ENCODE peak calls at places on chromosomes 11 and 22, in ten cellular contexts. L is lung, K is pancreas, H is endothelial cell, U is activated B cell treated with CpG ODN at 0.5 μM for 24 hours, E is AG04450, D is GM12865, B is WTC11, J is HFFc6, N is Peyer's patch. C is an unnamed sample.

GRCh38 chr11:13972033-13972910 is 9.7 kb downstream of the SPON1 start:
- DNase-seq in U (no peak), H (no peak), B (no peak), K (no peak), D (no peak), L (no peak), N (no peak), E (no peak), J (no peak), C (no peak)

GRCh38 chr22:36853407-36854099 is 7.3 kb upstream of the NCF4 start:
- DNase-seq in B (peak; percentile 93), E (no peak), J (peak; percentile 52), N (peak; percentile 84), U (peak; percentile 78), D (peak; percentile 85), H (peak; percentile 82), L (peak; percentile 88), K (no peak), C (no peak)

GRCh38 chr11:44057340-44057739 is 8.7 kb upstream of the ACCS start:
- DNase-seq in E (no peak), D (no peak), L (no peak), K (no peak), N (no peak), B (no peak), H (no peak), U (no peak), J (no peak), C (no peak)

GRCh38 chr11:43555811-43556210 is 124.7 kb upstream of the HSD17B12 start:
- DNase-seq in L (no peak), E (no peak), K (no peak), B (no peak), H (no peak), J (no peak), U (no peak), D (no peak), N (no peak), C (no peak)

GRCh38 chr11:65540290-65541092 is 15.6 kb downstream of the SCYL1 start:
- DNase-seq in L (peak; percentile 89), K (peak; percentile 97), N (peak; percentile 97), D (peak; percentile 94), H (peak; percentile 88), J (peak; percentile 81), B (peak; percentile 93), E (peak; percentile 58), U (peak; percentile 88), C (peak; percentile 87)

GRCh38 chr22:22030493-22031182 is 48.1 kb upstream of the TOP3B start:
- DNase-seq in N (peak; percentile 85), K (no peak), D (peak; percentile 84), L (no peak), E (no peak), H (no peak), J (no peak), B (peak; percentile 51), U (peak; percentile 62), C (no peak)

GRCh38 chr11:73916435-73916834 is 34.4 kb upstream of the DNAJB13 start:
- DNase-seq in H (no peak), K (no peak), N (peak; percentile 60), L (no peak), E (no peak), B (no peak), U (no peak), J (peak; percentile 1), D (no peak), C (no peak)

GRCh38 chr11:2208691-2209369 is 37.2 kb upstream of the TH start:
- DNase-seq in N (peak; percentile 44), U (no peak), B (no peak), K (peak; percentile 90), H (no peak), J (no peak), D (no peak), L (no peak), E (no peak), C (peak; percentile 15)

GRCh38 chr11:112297248-112297866 is 36.7 kb upstream of the PLET1 start:
- DNase-seq in J (no peak), D (no peak), E (no peak), B (no peak), K (no peak), L (no peak), H (no peak), U (no peak), N (no peak), C (no peak)

GRCh38 chr11:116861539-116861938 is 24.1 kb upstream of the APOA1 start:
- DNase-seq in K (no peak), N (no peak), H (no peak), B (no peak), E (no peak), L (no peak), U (no peak), D (no peak), J (peak; percentile 79), C (no peak)

GRCh38 chr11:67120881-67121710 is 2.0 kb downstream of the KDM2A start:
- DNase-seq in D (peak; percentile 87), U (no peak), H (no peak), J (peak; percentile 10), E (no peak), B (no peak), L (peak; percentile 41), K (no peak), N (peak; percentile 63), C (no peak)

GRCh38 chr11:112050721-112051120 is 23.1 kb downstream of the PIH1D2 start:
- DNase-seq in J (no peak), E (no peak), H (no peak), B (no peak), D (peak; percentile 36), N (no peak), L (no peak), U (no peak), K (no peak), C (no peak)

GRCh38 chr11:16278273-16278672 is 78.1 kb downstream of the SOX6 start:
- DNase-seq in B (no peak), D (no peak), K (no peak), N (no peak), L (no peak), J (no peak), H (no peak), U (no peak), E (no peak), C (no peak)

GRCh38 chr11:15379483-15379882 is 264.8 kb downstream of the INSC start:
- DNase-seq in U (no peak), K (no peak), H (no peak), D (no peak), J (no peak), E (no peak), B (peak; percentile 16), N (no peak), L (no peak), C (no peak)

GRCh38 chr22:38823076-38823475 is 20.8 kb downstream of the NPTXR start:
- DNase-seq in B (no peak), U (no peak), L (no peak), D (no peak), J (no peak), E (no peak), H (no peak), N (no peak), K (no peak), C (no peak)

GRCh38 chr22:38826801-38827200 is 17.0 kb downstream of the NPTXR start:
- DNase-seq in B (no peak), E (no peak), U (no peak), K (no peak), J (no peak), D (no peak), N (no peak), L (no peak), H (no peak), C (no peak)

GRCh38 chr22:38826386-38826785 is 17.4 kb downstream of the NPTXR start:
- DNase-seq in E (no peak), J (no peak), U (no peak), B (no peak), K (no peak), D (no peak), N (no peak), H (no peak), L (no peak), C (no peak)

GRCh38 chr22:38823637-38824036 is 20.2 kb downstream of the NPTXR start:
- DNase-seq in U (no peak), K (no peak), D (no peak), H (no peak), E (no peak), B (no peak), N (no peak), J (no peak), L (no peak), C (no peak)

DNA sequence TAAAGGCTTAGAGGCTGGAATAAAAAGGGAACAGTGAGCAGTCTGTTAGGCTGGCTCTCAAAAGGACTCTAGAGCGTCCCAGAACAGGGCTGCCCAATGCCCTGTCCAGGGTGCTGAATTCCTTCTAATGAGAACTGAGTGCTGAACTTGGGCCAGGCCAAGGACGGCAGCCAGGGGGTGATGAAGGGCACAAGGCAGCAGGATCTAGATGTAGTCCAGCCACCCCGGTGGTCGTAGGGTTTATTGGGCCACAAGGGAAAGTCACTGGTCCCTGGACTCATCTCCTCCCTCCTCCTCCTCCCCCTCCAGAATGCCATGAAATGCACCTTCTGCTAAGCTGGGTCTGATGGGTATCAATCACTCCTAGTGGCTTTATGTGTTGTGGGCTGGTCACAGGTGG is 19.2 kb downstream of the NPTXR start:
- DNase-seq in B (peak; percentile 89), L (peak; percentile 41), D (peak; percentile 66), H (peak; percentile 91), U (no peak), J (peak; percentile 70), K (no peak), E (peak; percentile 38), N (peak; percentile 51), C (peak; percentile 80)
- TF ChIP-seq CTCF in B (no peak), L (no peak), D (peak; percentile 22), H (peak; percentile 23), U (no peak), J (peak; percentile 62), K (no peak), E (peak; percentile 74), N (no peak), C (peak; percentile 22)

DNA sequence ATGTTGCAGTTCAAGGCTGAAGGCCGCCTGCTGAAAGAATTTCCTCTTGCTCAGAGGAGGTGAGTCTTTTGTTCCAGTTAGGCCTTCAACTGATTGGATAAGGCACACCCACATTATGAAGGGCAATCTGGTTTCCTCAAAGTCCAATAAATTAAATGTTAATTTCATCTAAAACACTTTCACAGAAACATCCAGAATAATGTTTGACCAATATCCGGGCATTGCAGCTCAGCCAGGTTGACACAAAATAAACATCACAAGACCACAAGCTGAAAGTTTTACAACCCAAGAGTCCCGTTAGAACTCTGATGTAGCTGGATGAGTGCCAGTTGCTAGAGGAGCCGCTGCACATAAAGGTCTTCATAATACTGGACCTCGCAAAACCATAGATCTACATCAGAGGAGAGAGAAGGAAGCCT is 64.9 kb upstream of the EED start:
- DNase-seq in N (no peak), B (no peak), D (no peak), J (no peak), U (no peak), E (no peak), L (no peak), K (no peak), H (no peak), C (no peak)
- TF ChIP-seq CTCF in N (no peak), B (no peak), D (no peak), J (no peak), U (no peak), E (no peak), L (no peak), K (no peak), H (no peak), C (no peak)

GRCh38 chr22:35719212-35719869 is 1.7 kb downstream of the APOL5 start:
- DNase-seq in B (peak; percentile 50), J (no peak), N (no peak), E (no peak), U (no peak), D (peak; percentile 23), L (no peak), H (no peak), K (no peak), C (no peak)
- TF ChIP-seq CTCF in B (no peak), J (no peak), N (no peak), E (peak; percentile 6), U (no peak), D (peak; percentile 12), L (no peak), H (no peak), K (no peak), C (no peak)

GRCh38 chr11:75384438-75385080 is 14.8 kb upstream of the RPS3 start:
- DNase-seq in E (no peak), D (peak; percentile 73), L (peak; percentile 72), H (peak; percentile 82), J (peak; percentile 24), K (peak; percentile 89), B (peak; percentile 86), N (peak; percentile 91), U (peak; percentile 70), C (peak; percentile 78)
- TF ChIP-seq CTCF in E (peak; percentile 99), D (peak; percentile 98), L (peak; percentile 98), H (peak; percentile 99), J (peak; percentile 100), K (peak; percentile 94), B (peak; percentile 98), N (peak; percentile 99), U (peak; percentile 99), C (peak; percentile 97)